ENCODE peak calls at places on chromosomes 2 and 18, in nine cellular contexts. Q is HL-60; I is CD4-positive, alpha-beta T cell; N is mucosa of descending colon; F is CD14-positive monocyte; Z is HFF-Myc; Y is Peyer's patch; S is right lobe of liver; W is PC-9. O is an unnamed sample.
A peak's percentile ranks its signal among the peaks of the same experiment; 100 is the strongest.

GRCh38 chr2:127235082-127235702 is 15.1 kb upstream of the CYP27C1 start:
- DNase-seq in Q (no peak), I (no peak), N (no peak), F (no peak), Z (no peak), Y (no peak), S (no peak), W (no peak), O (no peak)

GRCh38 chr18:73288813-73289212 is 421.0 kb upstream of the NETO1 start:
- DNase-seq in Q (no peak), I (no peak), N (no peak), F (no peak), Z (no peak), Y (no peak), S (no peak), W (peak; percentile 19), O (no peak)

GRCh38 chr2:186639939-186640338 is 50.1 kb downstream of the ITGAV start:
- DNase-seq in Q (no peak), I (no peak), N (no peak), F (no peak), Z (no peak), Y (no peak), S (no peak), W (no peak), O (no peak)

GRCh38 chr2:65952966-65953365 is 482.0 kb upstream of the MEIS1 start:
- DNase-seq in Q (no peak), I (no peak), N (no peak), F (no peak), Z (no peak), Y (no peak), S (no peak), W (no peak), O (no peak)

GRCh38 chr2:157785200-157785599 is 90.9 kb downstream of the ACVR1 start:
- DNase-seq in Q (no peak), I (no peak), N (no peak), F (no peak), Z (no peak), Y (no peak), S (peak; percentile 50), W (no peak), O (no peak)

GRCh38 chr2:140210963-140211362 is 1430.8 kb upstream of the NXPH2 start:
- DNase-seq in Q (no peak), I (no peak), N (no peak), F (no peak), Z (no peak), Y (no peak), S (no peak), W (no peak), O (no peak)

GRCh38 chr2:234003972-234004617 is 46.4 kb upstream of the SPP2 start:
- DNase-seq in Q (no peak), I (no peak), N (peak; percentile 62), F (no peak), Z (peak; percentile 52), Y (no peak), S (no peak), W (peak; percentile 82), O (no peak)

GRCh38 chr2:207067476-207067875 is 98.3 kb downstream of the KLF7 start:
- DNase-seq in Q (no peak), I (no peak), N (no peak), F (no peak), Z (no peak), Y (no peak), S (no peak), W (no peak), O (no peak)

GRCh38 chr18:5556317-5556974 is 12.6 kb upstream of the EPB41L3 start:
- DNase-seq in Q (no peak), I (no peak), N (no peak), F (no peak), Z (no peak), Y (peak; percentile 51), S (no peak), W (no peak), O (no peak)
- TF ChIP-seq CTCF in Q (no peak), I (no peak), N (no peak), F (no peak), Z (no peak), Y (no peak), S (no peak), W (no peak), O (no peak)

GRCh38 chr18:24672165-24672950 is 211.9 kb downstream of the HRH4 start:
- DNase-seq in Q (no peak), I (no peak), N (no peak), F (no peak), Z (no peak), Y (no peak), S (no peak), W (no peak), O (no peak)
- TF ChIP-seq CTCF in Q (no peak), I (no peak), N (no peak), F (no peak), Z (no peak), Y (no peak), S (no peak), W (no peak), O (no peak)

GRCh38 chr2:120774557-120775160 is 39.0 kb downstream of the GLI2 start:
- DNase-seq in Q (no peak), I (no peak), N (peak; percentile 30), F (no peak), Z (no peak), Y (no peak), S (no peak), W (no peak), O (peak; percentile 41)
- TF ChIP-seq CTCF in Q (no peak), I (no peak), N (no peak), F (no peak), Z (no peak), Y (no peak), S (no peak), W (no peak), O (peak; percentile 16)

GRCh38 chr2:188068093-188068492 is 223.6 kb upstream of the GULP1 start:
- DNase-seq in Q (no peak), I (no peak), N (no peak), F (no peak), Z (no peak), Y (no peak), S (no peak), W (no peak), O (no peak)

GRCh38 chr2:188065386-188065785 is 226.3 kb upstream of the GULP1 start:
- DNase-seq in Q (no peak), I (no peak), N (no peak), F (no peak), Z (no peak), Y (no peak), S (no peak), W (no peak), O (no peak)
- TF ChIP-seq CTCF in Q (no peak), I (no peak), N (no peak), F (no peak), Z (no peak), Y (no peak), S (no peak), W (no peak), O (no peak)

O was measured in chondrocyte.